ENCODE peak calls at places on chromosomes 1 and 21, in nine cellular contexts. R is CD4-positive, alpha-beta T cell; G is vagina; T is WTC11; Y is heart left ventricle; U is AG04450; M is transverse colon; O is AG10803; Z is lower leg skin. D is an unnamed sample.

GRCh38 chr1:35115459-35116383 is 36.5 kb downstream of the ZMYM1 start:
- DNase-seq in Y (no peak), Z (no peak), O (no peak), R (no peak), T (no peak), G (no peak), U (no peak), M (no peak), D (no peak)

GRCh38 chr1:52659356-52659755 is 26.4 kb downstream of the SHISAL2A start:
- DNase-seq in Y (no peak), U (no peak), O (no peak), T (no peak), Z (no peak), R (no peak), G (no peak), M (no peak), D (peak; percentile 82)

GRCh38 chr1:29800120-29800519 is 563.8 kb downstream of the PTPRU start:
- DNase-seq in Z (no peak), Y (no peak), G (peak; percentile 72), R (no peak), M (no peak), T (no peak), U (no peak), O (no peak), D (no peak)

GRCh38 chr1:46401514-46401913 is 7.4 kb downstream of the FAAH start:
- DNase-seq in M (no peak), U (no peak), Z (no peak), G (no peak), Y (no peak), O (peak; percentile 26), T (no peak), R (no peak), D (peak; percentile 43)

GRCh38 chr1:154351363-154352068 is 26.2 kb downstream of the ATP8B2 start:
- DNase-seq in U (no peak), R (no peak), Z (no peak), M (peak; percentile 45), O (no peak), T (no peak), Y (no peak), G (no peak), D (no peak)

GRCh38 chr1:243550276-243550675 is 294.4 kb downstream of the SDCCAG8 start:
- DNase-seq in O (no peak), U (no peak), R (no peak), Z (no peak), T (no peak), Y (no peak), G (no peak), M (no peak), D (no peak)

GRCh38 chr1:27297903-27298302 is 24.1 kb upstream of the TMEM222 start:
- DNase-seq in G (no peak), M (no peak), O (no peak), T (no peak), Y (no peak), U (no peak), Z (no peak), R (no peak), D (no peak)

GRCh38 chr21:32993894-32994293 is 31.8 kb upstream of the OLIG2 start:
- DNase-seq in Z (no peak), T (no peak), R (no peak), U (no peak), O (no peak), Y (no peak), G (no peak), M (no peak), D (no peak)

GRCh38 chr1:216598448-216598847 is 124.8 kb downstream of the ESRRG start:
- DNase-seq in Z (no peak), O (no peak), U (no peak), R (no peak), T (no peak), M (no peak), G (no peak), Y (no peak), D (no peak)

GRCh38 chr1:95852483-95853070 is 618.6 kb downstream of the RWDD3 start:
- DNase-seq in M (no peak), U (no peak), Y (no peak), G (no peak), Z (no peak), O (no peak), T (no peak), R (no peak), D (no peak)

GRCh38 chr1:180046674-180047073 is 92.1 kb downstream of the CEP350 start:
- DNase-seq in M (no peak), R (no peak), G (no peak), T (no peak), U (no peak), Y (no peak), O (no peak), Z (no peak), D (no peak)

GRCh38 chr1:206776239-206776638 is 3.9 kb upstream of the IL10 start:
- DNase-seq in G (no peak), R (no peak), M (no peak), T (no peak), Z (no peak), U (no peak), Y (no peak), O (peak; percentile 36), D (no peak)

GRCh38 chr1:221620437-221621384 is 121.2 kb downstream of the DUSP10 start:
- DNase-seq in Z (no peak), U (no peak), M (no peak), T (no peak), R (no peak), Y (no peak), O (peak; percentile 39), G (no peak), D (peak; percentile 93)

GRCh38 chr1:59967141-59967697 is 40.6 kb upstream of the CYP2J2 start:
- DNase-seq in R (no peak), M (no peak), U (no peak), T (no peak), Z (no peak), G (no peak), Y (no peak), O (no peak), D (no peak)

GRCh38 chr1:6572653-6573383 is 7.0 kb upstream of the ZBTB48 start:
- DNase-seq in R (no peak), Y (no peak), Z (no peak), U (no peak), T (no peak), G (no peak), M (no peak), O (no peak), D (no peak)

GRCh38 chr1:31937300-31938183 is 626 bp downstream of the PTP4A2 start:
- DNase-seq in Y (peak; percentile 87), T (peak; percentile 53), R (peak; percentile 69), Z (peak; percentile 73), U (no peak), M (peak; percentile 82), O (peak; percentile 73), G (no peak), D (no peak)

GRCh38 chr1:39450956-39451601 is 40.4 kb upstream of the BMP8A start:
- DNase-seq in Y (no peak), M (no peak), O (peak; percentile 78), U (peak; percentile 52), R (no peak), G (no peak), T (no peak), Z (no peak), D (peak; percentile 59)

GRCh38 chr1:36440044-36440443 is 10.2 kb downstream of the OSCP1 start:
- DNase-seq in Z (no peak), M (no peak), G (no peak), U (no peak), Y (no peak), O (no peak), R (no peak), T (no peak), D (no peak)

GRCh38 chr1:22171951-22172715 is 29.2 kb upstream of the WNT4 start:
- DNase-seq in U (no peak), Y (no peak), M (no peak), T (peak; percentile 50), Z (no peak), R (no peak), G (no peak), O (no peak), D (peak; percentile 45)
- TF ChIP-seq CTCF in U (no peak), Y (no peak), M (no peak), T (no peak), Z (no peak), R (no peak), G (no peak), O (no peak), D (no peak)

GRCh38 chr1:184633785-184634184 is 120.9 kb downstream of the EDEM3 start:
- DNase-seq in M (no peak), Y (no peak), Z (no peak), T (no peak), R (no peak), U (no peak), G (peak; percentile 58), O (no peak), D (no peak)
- TF ChIP-seq CTCF in M (no peak), Y (no peak), Z (no peak), T (no peak), R (no peak), U (no peak), G (no peak), O (no peak), D (no peak)

GRCh38 chr1:173408886-173409285 is 68.2 kb upstream of the PRDX6 start:
- DNase-seq in R (no peak), G (no peak), U (no peak), T (no peak), O (no peak), Z (no peak), M (no peak), Y (no peak), D (no peak)
- TF ChIP-seq CTCF in R (no peak), G (no peak), U (peak; percentile 13), T (no peak), O (peak; percentile 11), Z (no peak), M (no peak), Y (no peak), D (no peak)

DNA sequence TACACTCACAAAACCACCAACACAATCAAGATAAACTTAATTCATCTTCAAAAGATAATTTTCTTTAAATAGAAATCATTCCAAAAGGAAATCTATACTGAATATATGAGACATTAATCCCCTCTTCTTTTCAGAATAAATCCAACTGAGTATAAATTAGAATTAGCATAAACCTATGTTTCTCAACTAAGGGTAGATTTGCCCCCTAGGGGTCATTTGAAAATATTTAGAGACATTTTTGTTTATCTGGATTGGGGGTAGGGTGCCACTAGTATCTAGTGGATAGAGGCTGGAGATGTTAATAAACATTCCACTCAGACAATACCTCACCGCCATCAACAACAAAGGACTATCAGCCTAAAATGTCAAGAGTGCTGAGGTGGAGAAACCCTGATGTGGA is 6.5 kb upstream of the TNFSF4 start:
- DNase-seq in Y (no peak), U (no peak), R (no peak), O (no peak), G (no peak), M (no peak), Z (no peak), T (no peak), D (peak; percentile 12)
- TF ChIP-seq CTCF in Y (no peak), U (no peak), R (no peak), O (no peak), G (no peak), M (no peak), Z (no peak), T (no peak), D (no peak)

D was measured in MCF 10A.